ENCODE peak calls at places on chromosomes 3 and 15, in seven cellular contexts. N, H, C, S, Z, O and U are unnamed samples.

GRCh38 chr15:73322665-73323373 is 45.9 kb downstream of the HCN4 start:
- DNase-seq in N (no peak), H (no peak), C (no peak), S (no peak), Z (no peak), O (no peak), U (no peak)

GRCh38 chr3:127286571-127287140 is 1.2 kb downstream of the PRR20G start:
- DNase-seq in N (no peak), H (no peak), C (peak; percentile 18), S (no peak), Z (no peak), O (peak; percentile 23), U (no peak)

GRCh38 chr3:82329300-82329699 is 567.9 kb upstream of the GBE1 start:
- DNase-seq in N (no peak), H (no peak), C (peak; percentile 12), S (no peak), Z (no peak), O (no peak), U (no peak)

GRCh38 chr3:156619376-156619775 is 55.0 kb upstream of the TIPARP start:
- DNase-seq in N (no peak), H (no peak), C (no peak), S (no peak), Z (no peak), O (no peak), U (no peak)

GRCh38 chr3:113912551-113913246 is 35.1 kb upstream of the ZDHHC23 start:
- DNase-seq in N (peak; percentile 37), H (peak; percentile 21), C (peak; percentile 76), S (peak; percentile 46), Z (peak; percentile 58), O (peak; percentile 30), U (peak; percentile 55)

GRCh38 chr3:111797035-111797717 is 61.9 kb upstream of the PHLDB2 start:
- DNase-seq in N (peak; percentile 29), H (no peak), C (no peak), S (peak; percentile 39), Z (no peak), O (no peak), U (no peak)

GRCh38 chr3:177294221-177294620 is 96.9 kb upstream of the TBL1XR1 start:
- DNase-seq in N (peak; percentile 16), H (no peak), C (no peak), S (peak; percentile 33), Z (no peak), O (no peak), U (no peak)

GRCh38 chr3:127688022-127688415 is 15.3 kb downstream of the ABTB1 start:
- DNase-seq in N (no peak), H (no peak), C (no peak), S (no peak), Z (no peak), O (no peak), U (no peak)

GRCh38 chr15:31570591-31570990 is 244.0 kb downstream of the KLF13 start:
- DNase-seq in N (no peak), H (no peak), C (no peak), S (no peak), Z (no peak), O (no peak), U (no peak)

GRCh38 chr15:99981223-99981647 is 248.0 kb upstream of the LYSMD4 start:
- DNase-seq in N (no peak), H (no peak), C (no peak), S (no peak), Z (no peak), O (no peak), U (no peak)

GRCh38 chr15:80699981-80700380 is 4.9 kb downstream of the ABHD17C start:
- DNase-seq in N (no peak), H (no peak), C (no peak), S (no peak), Z (no peak), O (no peak), U (no peak)

GRCh38 chr3:15436246-15436645 is 8.8 kb downstream of the EAF1 start:
- DNase-seq in N (no peak), H (peak; percentile 18), C (no peak), S (no peak), Z (no peak), O (no peak), U (no peak)

GRCh38 chr3:4736284-4736861 is 242.9 kb upstream of the BHLHE40 start:
- DNase-seq in N (no peak), H (no peak), C (peak; percentile 93), S (no peak), Z (no peak), O (no peak), U (no peak)